ENCODE peak calls at places on chromosomes 1 and 21, in six cellular contexts. E is dorsolateral prefrontal cortex, D is tibial artery, F is AG09309, P is mammary epithelial cell, M is psoas muscle. K is an unnamed sample.

GRCh38 chr1:39690943-39691382 is 270 bp downstream of the HPCAL4 start:
- DNase-seq in E (no peak), D (no peak), F (no peak), P (no peak), M (no peak), K (no peak)

GRCh38 chr1:6790146-6790545 is 4.9 kb downstream of the CAMTA1 start:
- DNase-seq in E (no peak), D (no peak), F (no peak), P (no peak), M (no peak), K (no peak)

GRCh38 chr21:38861006-38861405 is 55.3 kb downstream of the ETS2 start:
- DNase-seq in E (no peak), D (no peak), F (no peak), P (no peak), M (no peak), K (no peak)

GRCh38 chr1:29057700-29058099 is 66.0 kb downstream of the TMEM200B start:
- DNase-seq in E (no peak), D (no peak), F (no peak), P (no peak), M (no peak), K (no peak)

GRCh38 chr1:81706650-81707435 is 93.9 kb upstream of the ADGRL2 start:
- DNase-seq in E (no peak), D (no peak), F (no peak), P (peak; percentile 60), M (no peak), K (peak; percentile 19)

GRCh38 chr1:43648448-43648847 is 1.5 kb upstream of the KDM4A start:
- DNase-seq in E (no peak), D (no peak), F (no peak), P (peak; percentile 70), M (no peak), K (no peak)

GRCh38 chr1:231699769-231700168 is 73.2 kb downstream of the DISC1 start:
- DNase-seq in E (no peak), D (no peak), F (no peak), P (no peak), M (no peak), K (no peak)

GRCh38 chr1:172537827-172538391 is 5.0 kb downstream of the SUCO start:
- DNase-seq in E (no peak), D (no peak), F (no peak), P (peak; percentile 42), M (no peak), K (no peak)

GRCh38 chr1:246450485-246451251 is 56.4 kb downstream of the SMYD3 start:
- DNase-seq in E (no peak), D (no peak), F (no peak), P (peak; percentile 23), M (no peak), K (no peak)

GRCh38 chr1:20587639-20588017 is 1.3 kb upstream of the CDA start:
- DNase-seq in E (no peak), D (no peak), F (no peak), P (peak; percentile 19), M (no peak), K (no peak)

GRCh38 chr1:67970088-67970487 is 80.3 kb downstream of the DIRAS3 start:
- DNase-seq in E (no peak), D (no peak), F (peak; percentile 76), P (peak; percentile 95), M (no peak), K (peak; percentile 42)

GRCh38 chr1:147600119-147601111 is 59.1 kb downstream of the BCL9 start:
- DNase-seq in E (no peak), D (no peak), F (no peak), P (peak; percentile 38), M (no peak), K (no peak)

GRCh38 chr1:204110894-204111633 is 38.1 kb downstream of the SOX13 start:
- DNase-seq in E (no peak), D (no peak), F (no peak), P (no peak), M (no peak), K (no peak)

GRCh38 chr1:44806025-44806703 is 987 bp downstream of the DYNLT4 start:
- DNase-seq in E (peak; percentile 24), D (peak; percentile 69), F (no peak), P (no peak), M (peak; percentile 62), K (no peak)

GRCh38 chr1:208895171-208895570 is 651.0 kb upstream of the PLXNA2 start:
- DNase-seq in E (no peak), D (no peak), F (no peak), P (no peak), M (no peak), K (no peak)

GRCh38 chr1:16231331-16232315 is 5.4 kb downstream of the CPLANE2 start:
- DNase-seq in E (no peak), D (no peak), F (no peak), P (no peak), M (peak; percentile 47), K (no peak)

GRCh38 chr1:6587261-6588005 is 7.6 kb downstream of the ZBTB48 start:
- DNase-seq in E (peak; percentile 79), D (peak; percentile 93), F (no peak), P (peak; percentile 63), M (peak; percentile 93), K (no peak)

GRCh38 chr1:8671313-8671917 is 146.0 kb downstream of the RERE start:
- DNase-seq in E (no peak), D (no peak), F (peak; percentile 41), P (no peak), M (no peak), K (no peak)

GRCh38 chr1:17012775-17013501 is 1.2 kb upstream of the ATP13A2 start:
- DNase-seq in E (no peak), D (no peak), F (no peak), P (peak; percentile 24), M (peak; percentile 15), K (no peak)

GRCh38 chr1:56508523-56508983 is 70.8 kb downstream of the PLPP3 start:
- DNase-seq in E (no peak), D (peak; percentile 87), F (peak; percentile 13), P (peak; percentile 58), M (peak; percentile 76), K (no peak)

GRCh38 chr1:168360151-168360550 is 79.5 kb downstream of the TBX19 start:
- DNase-seq in E (no peak), D (no peak), F (no peak), P (no peak), M (no peak), K (no peak)

GRCh38 chr1:189323090-189323489 is 1154.6 kb downstream of the BRINP3 start:
- DNase-seq in E (no peak), D (no peak), F (no peak), P (no peak), M (no peak), K (no peak)

GRCh38 chr1:243249214-243249613 is 5.9 kb downstream of the CEP170 start:
- DNase-seq in E (no peak), D (no peak), F (no peak), P (no peak), M (no peak), K (no peak)

GRCh38 chr1:226986496-226987178 is 46.5 kb downstream of the COQ8A start:
- DNase-seq in E (no peak), D (no peak), F (no peak), P (no peak), M (peak; percentile 48), K (no peak)

GRCh38 chr1:94753171-94753972 is 66.8 kb upstream of the SLC44A3 start:
- DNase-seq in E (no peak), D (no peak), F (no peak), P (no peak), M (no peak), K (no peak)

GRCh38 chr1:63005812-63006211 is 221.9 kb downstream of the ATG4C start:
- DNase-seq in E (no peak), D (no peak), F (no peak), P (no peak), M (no peak), K (no peak)

GRCh38 chr1:63000508-63000907 is 216.6 kb downstream of the ATG4C start:
- DNase-seq in E (no peak), D (no peak), F (no peak), P (no peak), M (no peak), K (no peak)

DNA sequence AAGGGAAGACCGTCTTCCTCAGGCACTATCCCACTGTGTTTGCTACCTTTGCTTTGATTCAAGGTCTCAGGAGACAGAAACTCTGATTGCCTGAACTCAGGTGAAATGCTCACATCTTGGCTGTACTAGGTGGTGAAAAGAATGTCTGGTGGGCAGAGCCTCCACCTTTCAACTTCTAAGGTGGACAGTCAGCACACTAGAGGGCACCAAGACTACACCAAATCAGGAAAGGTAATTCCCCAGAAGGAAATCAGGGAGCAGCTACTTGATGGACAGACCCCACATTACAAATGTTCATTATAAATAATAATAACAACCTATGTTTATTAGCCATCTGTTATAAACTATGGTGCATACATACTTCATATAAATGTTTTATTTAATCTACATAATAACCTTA is 220.9 kb downstream of the ATG4C start:
- DNase-seq in E (no peak), D (no peak), F (no peak), P (no peak), M (no peak), K (no peak)
- TF ChIP-seq CTCF in E (peak; percentile 25), D (no peak), F (peak; percentile 43), P (peak; percentile 18), M (no peak), K (no peak)

GRCh38 chr1:174225499-174226204 is 66.3 kb downstream of the RABGAP1L start:
- DNase-seq in E (no peak), D (no peak), F (no peak), P (no peak), M (no peak), K (no peak)
- H3K4me3 ChIP-seq in E (no peak overlapping the region), D (no peak overlapping the region), F (no peak overlapping the region), P (no peak overlapping the region), M (no peak overlapping the region), K (no peak overlapping the region)

DNA sequence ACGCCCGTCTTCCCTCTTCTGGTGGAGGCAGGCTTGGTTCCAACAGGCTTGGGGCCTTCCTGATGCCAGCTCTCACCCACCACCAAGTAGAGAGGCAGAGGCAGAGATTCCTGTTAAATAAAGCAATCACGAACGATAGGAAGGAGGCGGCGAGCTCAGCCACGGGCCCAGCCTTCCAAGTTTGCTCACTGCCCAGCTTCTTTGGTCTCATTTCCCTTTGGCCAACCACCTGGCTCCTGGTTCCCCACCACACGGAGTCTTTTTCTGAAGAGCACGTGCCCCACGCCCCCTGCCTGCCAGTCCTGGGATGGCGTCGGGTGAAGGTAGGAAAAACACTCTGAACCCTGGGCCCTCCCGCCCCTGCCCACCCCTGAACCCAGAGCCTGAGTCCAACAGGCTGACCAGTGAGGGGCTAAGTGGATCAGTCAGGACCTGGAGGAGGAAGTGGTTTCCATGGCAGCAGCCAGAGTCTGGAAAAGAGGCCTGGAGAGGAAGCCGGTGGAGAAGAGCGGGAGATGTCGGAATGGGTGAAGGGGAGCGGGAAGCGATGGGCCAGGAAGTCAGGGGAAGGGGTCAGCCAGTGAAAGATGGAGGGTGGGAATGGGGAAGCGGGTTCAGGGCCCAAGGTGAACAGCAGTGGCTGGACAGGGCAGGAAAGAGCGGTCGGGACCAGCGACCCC is 158.2 kb upstream of the KLHDC7A start:
- DNase-seq in E (peak; percentile 45), D (no peak), F (no peak), P (no peak), M (no peak), K (no peak)
- TF ChIP-seq CTCF in E (no peak), D (no peak), F (no peak), P (no peak), M (no peak), K (no peak)

DNA sequence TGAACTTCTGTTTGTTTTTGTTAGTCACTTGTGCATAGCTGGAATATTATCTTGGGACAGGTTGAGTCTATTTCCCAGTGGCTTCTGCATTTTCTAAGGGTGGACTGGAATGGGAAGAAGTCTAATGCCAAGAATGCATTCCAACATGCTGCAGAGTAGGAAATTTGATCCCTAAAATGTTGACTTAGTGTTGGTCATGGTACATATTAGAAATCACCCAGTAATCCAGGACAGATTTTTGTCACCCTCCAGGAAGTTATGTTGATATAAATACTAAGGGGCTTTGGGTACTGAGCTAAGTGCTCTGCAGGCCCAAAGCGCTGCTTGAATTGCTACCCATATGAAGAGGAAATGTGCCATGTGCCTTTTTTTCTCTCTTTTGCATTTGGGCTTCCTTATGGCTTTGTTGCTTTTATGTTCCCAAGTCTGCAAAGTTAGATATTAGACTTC is 10.0 kb downstream of the ARID1A start:
- DNase-seq in E (no peak), D (no peak), F (peak; percentile 54), P (no peak), M (no peak), K (peak; percentile 77)
- H3K4me3 ChIP-seq in E (no peak overlapping the region), D (no peak overlapping the region), F (no peak overlapping the region), P (no peak overlapping the region), M (peak overlapping the region; percentile 30), K (no peak overlapping the region)

K was measured in AG04449.